ENCODE peak calls at places on chromosomes 16 and 17, in seven cellular contexts. I, L, S, U, W, M and B are unnamed samples.

GRCh38 chr17:62987136-62987535 is 21.1 kb downstream of the TANC2 start:
- DNase-seq in M (no peak), U (no peak), S (peak), W (no peak), L (no peak), I (no peak), B (no peak)

GRCh38 chr17:41340934-41341861 is 9.4 kb downstream of the KRT33A start:
- DNase-seq in I (no peak), M (no peak), L (no peak), U (no peak), S (no peak), W (no peak), B (no peak)

GRCh38 chr16:84228321-84228838 is 11.4 kb downstream of the KCNG4 start:
- DNase-seq in S (peak), U (peak), I (peak), L (peak), W (peak), M (peak), B (peak)

GRCh38 chr17:54738496-54738895 is 162.2 kb upstream of the TOM1L1 start:
- DNase-seq in S (no peak), I (no peak), L (no peak), U (no peak), M (no peak), W (no peak), B (no peak)

GRCh38 chr17:81682565-81683207 is 911 bp downstream of the ARL16 start:
- DNase-seq in U (no peak), M (no peak), S (no peak), W (no peak), L (no peak), I (peak), B (no peak)

GRCh38 chr17:40348562-40349476 is 15.7 kb downstream of the GJD3 start:
- DNase-seq in W (no peak), U (no peak), S (no peak), I (no peak), L (peak), M (peak), B (no peak)

GRCh38 chr16:8644151-8644512 is 22.6 kb downstream of the METTL22 start:
- DNase-seq in I (no peak), U (no peak), W (no peak), S (no peak), L (no peak), M (no peak), B (no peak)

GRCh38 chr17:57357392-57357784 is 101.1 kb downstream of the MSI2 start:
- DNase-seq in W (no peak), U (no peak), M (peak), I (no peak), S (no peak), L (peak), B (no peak)

GRCh38 chr17:62139141-62139540 is 74.1 kb upstream of the MED13 start:
- DNase-seq in M (no peak), S (no peak), W (no peak), L (no peak), U (no peak), I (no peak), B (no peak)

GRCh38 chr17:9291912-9292562 is 270.7 kb downstream of the NTN1 start:
- DNase-seq in S (peak), I (peak), L (no peak), U (no peak), M (peak), W (no peak), B (no peak)

GRCh38 chr16:29863669-29863984 is 601 bp upstream of the CDIPT start:
- DNase-seq in I (no peak), M (no peak), W (no peak), S (no peak), L (no peak), U (no peak), B (no peak)

GRCh38 chr17:7438656-7439460 is 454 bp upstream of the FGF11 start:
- DNase-seq in I (no peak), M (no peak), S (no peak), W (no peak), U (no peak), L (no peak), B (no peak)
- H3K4me3 ChIP-seq in I (no peak), M (peak), S (peak), W (peak), U (peak), L (peak), B (peak)

DNA sequence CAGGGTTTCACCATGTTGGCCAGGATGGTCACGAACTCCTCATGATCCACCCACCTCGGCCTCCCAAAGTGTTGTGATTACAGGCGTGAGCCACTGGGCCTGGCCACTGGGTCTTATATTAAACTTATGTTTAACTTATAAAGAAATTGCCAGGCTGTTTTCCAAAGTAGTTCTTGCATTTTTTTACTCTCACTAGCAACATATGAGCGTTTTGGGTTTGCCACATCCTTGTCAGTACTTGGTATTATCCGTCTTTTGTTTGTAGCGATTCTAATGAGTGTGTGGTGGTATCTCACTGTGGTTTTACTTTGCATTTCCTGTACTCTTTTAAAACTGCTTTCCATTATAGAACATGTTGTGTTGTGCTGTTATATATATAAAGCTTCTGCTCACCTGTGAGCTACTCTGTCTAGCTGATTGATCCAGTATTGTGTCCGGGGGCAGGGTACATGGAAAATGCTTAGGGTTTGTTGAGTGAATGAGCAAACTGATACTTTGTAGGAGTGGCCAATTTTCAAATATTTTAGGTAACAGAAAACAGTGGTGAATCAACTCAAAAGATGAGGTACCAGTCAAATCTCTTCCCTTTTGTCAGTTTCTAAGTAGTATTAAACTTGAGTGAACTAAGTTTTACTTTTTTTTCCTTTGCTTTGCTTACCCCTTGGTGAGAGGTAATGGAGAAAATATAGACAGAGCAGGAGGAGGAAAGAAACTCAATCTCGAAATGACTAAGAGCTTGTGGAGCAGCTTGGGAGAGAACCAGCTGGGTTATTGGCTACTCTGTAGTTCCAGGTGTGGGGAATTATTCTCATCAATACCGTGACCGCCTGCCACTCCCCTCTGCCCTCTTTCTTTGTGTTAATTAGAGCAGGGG is 75.8 kb downstream of the PITPNC1 start:
- DNase-seq in I (no peak), L (peak), S (no peak), U (no peak), M (no peak), W (no peak), B (no peak)
- TF ChIP-seq CTCF in I (no peak), L (no peak), S (no peak), U (no peak), M (no peak), W (no peak), B (no peak)

GRCh38 chr16:87839542-87840461 is 29.5 kb downstream of the SLC7A5 start:
- DNase-seq in W (no peak), S (no peak), U (no peak), I (no peak), L (no peak), M (no peak), B (no peak)

GRCh38 chr16:87843678-87844373 is 25.5 kb downstream of the SLC7A5 start:
- DNase-seq in M (no peak), S (no peak), W (no peak), L (no peak), U (no peak), I (no peak), B (no peak)

GRCh38 chr16:87842209-87842869 is 27.0 kb downstream of the SLC7A5 start:
- DNase-seq in I (no peak), U (no peak), S (no peak), M (no peak), W (no peak), L (no peak), B (no peak)

GRCh38 chr16:87840462-87840978 is 28.8 kb downstream of the SLC7A5 start:
- DNase-seq in U (no peak), S (no peak), I (no peak), L (no peak), M (no peak), W (no peak), B (no peak)

DNA sequence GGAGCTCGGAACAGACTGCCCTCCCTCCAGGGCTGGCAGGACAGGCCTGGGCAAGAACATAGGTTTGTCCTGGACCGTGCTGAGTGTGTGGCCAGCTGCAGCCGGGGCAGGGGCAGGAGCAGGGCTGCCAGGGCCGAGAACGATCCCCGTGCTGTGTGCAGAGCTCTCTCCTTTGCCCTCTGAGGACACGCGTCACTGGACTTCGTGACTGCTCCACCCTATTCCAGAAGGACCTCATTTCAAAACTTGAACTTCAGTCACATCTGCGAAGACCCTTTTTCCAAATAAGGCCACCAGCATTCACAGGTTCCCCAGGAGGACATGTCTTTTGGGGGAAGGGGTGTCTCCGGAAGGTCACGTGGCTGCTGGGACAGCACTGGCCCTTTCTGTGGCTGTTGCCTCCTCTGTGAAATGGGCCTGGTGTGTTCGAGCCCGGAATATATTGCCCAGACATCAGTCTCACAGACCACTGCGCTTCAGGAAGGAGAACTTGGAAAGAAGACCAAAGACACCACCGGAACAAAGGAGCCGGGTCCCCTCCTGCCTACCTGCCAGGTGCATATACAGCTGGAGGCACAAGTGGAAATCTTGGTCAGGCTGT is 27.6 kb downstream of the SLC7A5 start:
- DNase-seq in S (no peak), M (no peak), L (no peak), U (no peak), I (no peak), W (no peak), B (no peak)
- H3K4me3 ChIP-seq in S (no peak), M (no peak), L (no peak), U (no peak), I (no peak), W (no peak), B (no peak)

GRCh38 chr17:76585649-76586593 is at the start of gene ST6GALNAC2:
- DNase-seq in S (no peak), U (no peak), M (peak), W (no peak), L (peak), I (no peak), B (no peak)
- TF ChIP-seq CTCF in S (no peak), U (peak), M (peak), W (peak), L (peak), I (peak), B (no peak)

GRCh38 chr16:22163806-22164205 is 1.5 kb downstream of the SDR42E2 start:
- DNase-seq in I (no peak), S (no peak), W (no peak), M (no peak), L (no peak), U (no peak), B (no peak)

GRCh38 chr16:22164482-22164881 is 2.2 kb downstream of the SDR42E2 start:
- DNase-seq in W (no peak), M (no peak), U (no peak), L (no peak), S (no peak), I (no peak), B (no peak)

GRCh38 chr16:22161401-22161800 is 905 bp upstream of the SDR42E2 start:
- DNase-seq in U (no peak), I (no peak), M (no peak), W (no peak), S (no peak), L (no peak), B (no peak)

GRCh38 chr16:22162658-22163009 is 328 bp downstream of the SDR42E2 start:
- DNase-seq in U (no peak), S (no peak), I (no peak), L (no peak), M (no peak), W (no peak), B (no peak)

GRCh38 chr16:22161999-22162657 is at the start of gene SDR42E2:
- DNase-seq in U (no peak), S (peak), L (peak), I (no peak), W (no peak), M (no peak), B (no peak)
- H3K4me3 ChIP-seq in U (peak), S (no peak), L (peak), I (no peak), W (no peak), M (no peak), B (peak)

DNA sequence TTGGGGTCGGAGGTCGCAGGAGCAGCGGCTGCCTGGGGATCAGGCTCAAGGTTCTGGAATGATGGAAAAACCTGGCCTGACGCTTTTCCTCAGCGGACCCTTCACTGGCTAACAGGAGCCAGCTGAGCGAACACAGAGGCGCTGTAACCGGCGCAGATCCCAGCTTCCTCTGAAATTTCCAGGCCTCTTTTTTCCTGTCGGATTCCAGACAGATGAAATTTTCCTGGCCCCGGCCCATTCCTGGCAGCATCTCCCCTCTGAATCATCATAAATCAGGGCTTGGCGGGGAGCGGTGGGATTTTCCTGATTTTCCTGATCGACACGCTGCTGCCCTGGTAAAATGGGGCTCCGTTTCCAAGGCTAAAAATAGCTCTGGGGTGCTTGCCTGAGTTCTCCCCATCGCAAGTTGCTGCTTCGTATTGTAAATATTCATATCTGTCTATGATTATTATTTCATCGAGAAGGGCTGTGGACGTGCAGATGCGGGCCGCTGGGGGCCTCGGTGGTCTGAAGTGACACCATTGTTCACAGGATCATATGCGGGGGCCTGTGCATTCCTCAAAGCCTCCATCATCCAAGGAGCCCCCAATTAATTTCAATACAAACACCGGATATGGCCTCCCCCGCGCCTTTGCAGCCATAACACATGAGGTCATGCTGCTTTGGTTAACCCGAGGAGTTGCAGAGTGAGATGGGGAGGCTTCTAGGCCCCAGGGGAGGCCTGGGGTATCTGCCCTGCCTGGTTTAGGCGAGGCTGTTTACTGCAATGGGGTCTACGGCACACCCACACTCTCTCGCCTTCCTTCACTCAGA is 45.8 kb upstream of the ETV4 start:
- DNase-seq in L (no peak), U (peak), S (no peak), M (peak), W (no peak), I (peak), B (peak)
- TF ChIP-seq CTCF in L (no peak), U (no peak), S (no peak), M (no peak), W (no peak), I (peak), B (no peak)

GRCh38 chr17:47897561-47897960 is 1.5 kb downstream of the SP2 start:
- DNase-seq in M (no peak), W (no peak), U (no peak), I (no peak), L (no peak), S (no peak), B (no peak)
- H3K4me3 ChIP-seq in M (no peak), W (no peak), U (peak), I (no peak), L (no peak), S (peak), B (peak)

GRCh38 chr17:7560172-7561027 is 1.3 kb upstream of the SENP3 start:
- DNase-seq in I (peak), M (peak), U (no peak), W (no peak), S (peak), L (peak), B (no peak)
- TF ChIP-seq CTCF in I (peak), M (peak), U (peak), W (peak), S (peak), L (peak), B (peak)

GRCh38 chr17:38345743-38346142 is 2.0 kb upstream of the GPR179 start:
- DNase-seq in W (no peak), L (no peak), U (no peak), M (no peak), S (no peak), I (no peak), B (no peak)
- H3K4me3 ChIP-seq in W (no peak), L (no peak), U (no peak), M (no peak), S (no peak), I (no peak), B (no peak)